ENCODE peak calls at places on chromosomes 12 and 14, in five cellular contexts. B, R, H, A and M are unnamed samples.

GRCh38 chr14:95185452-95186392 is 28.4 kb upstream of the DICER1 start:
- DNase-seq in B (no peak), R (no peak), H (peak; percentile 64), A (no peak), M (no peak)

GRCh38 chr12:6211421-6211869 is 11.2 kb downstream of the CD9 start:
- DNase-seq in B (no peak), R (no peak), H (no peak), A (no peak), M (no peak)

GRCh38 chr12:115474525-115475353 is 790.8 kb upstream of the TBX3 start:
- DNase-seq in B (no peak), R (no peak), H (no peak), A (no peak), M (no peak)

GRCh38 chr14:42671636-42672035 is 1065.0 kb downstream of the LRFN5 start:
- DNase-seq in B (no peak), R (no peak), H (no peak), A (no peak), M (no peak)

GRCh38 chr14:54737132-54737711 is 165.4 kb downstream of the GCH1 start:
- DNase-seq in B (no peak), R (no peak), H (no peak), A (no peak), M (no peak)

GRCh38 chr12:98354520-98354919 is 160.9 kb upstream of the TMPO start:
- DNase-seq in B (no peak), R (no peak), H (no peak), A (no peak), M (no peak)

GRCh38 chr12:75549989-75550388 is 38.6 kb upstream of the KRR1 start:
- DNase-seq in B (no peak), R (no peak), H (no peak), A (no peak), M (no peak)

GRCh38 chr14:58151264-58151700 is 731 bp downstream of the ARMH4 start:
- DNase-seq in B (peak; percentile 10), R (no peak), H (no peak), A (no peak), M (no peak)

GRCh38 chr12:132637811-132638210 is 19.2 kb downstream of the P2RX2 start:
- DNase-seq in B (no peak), R (no peak), H (no peak), A (no peak), M (no peak)

GRCh38 chr12:91364591-91365184 is 182.1 kb upstream of the DCN start:
- DNase-seq in B (no peak), R (no peak), H (no peak), A (no peak), M (no peak)

GRCh38 chr12:104243551-104243950 is 28.0 kb downstream of the TXNRD1 start:
- DNase-seq in B (no peak), R (no peak), H (no peak), A (no peak), M (no peak)

GRCh38 chr14:66509874-66510273 is 1.9 kb downstream of the GPHN start:
- DNase-seq in B (no peak), R (no peak), H (no peak), A (no peak), M (no peak)

GRCh38 chr12:116346222-116346621 is 68.7 kb upstream of the MED13L start:
- DNase-seq in B (no peak), R (no peak), H (no peak), A (no peak), M (no peak)

GRCh38 chr14:87566986-87567385 is 426.0 kb downstream of the GALC start:
- DNase-seq in B (no peak), R (no peak), H (no peak), A (no peak), M (no peak)

GRCh38 chr14:76781648-76782051 is 20.4 kb downstream of the VASH1 start:
- DNase-seq in B (no peak), R (no peak), H (no peak), A (no peak), M (no peak)

GRCh38 chr12:6753772-6754356 is 923 bp upstream of the MLF2 start:
- DNase-seq in B (no peak), R (no peak), H (no peak), A (no peak), M (no peak)

GRCh38 chr14:49892301-49892635 is 614 bp upstream of the ARF6 start:
- DNase-seq in B (no peak), R (peak; percentile 13), H (no peak), A (peak; percentile 75), M (peak; percentile 31)

GRCh38 chr12:103013741-103014140 is 56.3 kb downstream of the ASCL1 start:
- DNase-seq in B (no peak), R (no peak), H (no peak), A (peak; percentile 26), M (no peak)

GRCh38 chr14:93962701-93963601 is 13.4 kb downstream of the ASB2 start:
- DNase-seq in B (no peak), R (peak; percentile 15), H (no peak), A (no peak), M (no peak)

GRCh38 chr12:5430639-5431603 is 987 bp upstream of the NTF3 start:
- DNase-seq in B (no peak), R (no peak), H (no peak), A (no peak), M (no peak)

GRCh38 chr14:65230287-65230728 is 128.0 kb upstream of the MAX start:
- DNase-seq in B (no peak), R (no peak), H (no peak), A (peak; percentile 97), M (no peak)